ENCODE peak calls at places on chromosomes 1 and 21, in ten cellular contexts. S is colonic mucosa; F is PC-3; V is fibroblast of lung; Y is Panc1; J is psoas muscle; M is AG04450; W is CD4-positive, alpha-beta T cell; Q is cardiac muscle cell; N is H9. G is an unnamed sample.

GRCh38 chr1:230891413-230891812 is 23.1 kb upstream of the C1orf198 start:
- DNase-seq in F (peak), S (no peak), Q (no peak), J (no peak), W (no peak), V (no peak), M (no peak), Y (no peak), N (no peak), G (no peak)

GRCh38 chr1:155912056-155912536 is 947 bp upstream of the RIT1 start:
- DNase-seq in M (no peak), W (no peak), F (peak), Y (no peak), V (no peak), S (peak), N (peak), J (no peak), Q (no peak), G (no peak)

GRCh38 chr1:202692959-202693555 is 17.2 kb downstream of the SYT2 start:
- DNase-seq in J (peak), W (peak), V (peak), S (peak), Q (peak), M (peak), N (peak), Y (no peak), F (peak), G (peak)

GRCh38 chr1:231076802-231077201 is 36.7 kb upstream of the FAM89A start:
- DNase-seq in Q (no peak), W (no peak), F (no peak), N (no peak), S (no peak), Y (no peak), M (no peak), V (no peak), J (no peak), G (no peak)

GRCh38 chr1:20640183-20640597 is 6.9 kb downstream of the PINK1 start:
- DNase-seq in N (peak), Q (peak), S (peak), M (no peak), V (peak), W (peak), J (no peak), F (peak), Y (peak), G (no peak)

GRCh38 chr1:117572546-117572945 is 33.3 kb upstream of the TENT5C start:
- DNase-seq in V (no peak), W (peak), J (no peak), F (no peak), M (no peak), N (no peak), Q (no peak), S (peak), Y (no peak), G (no peak)

GRCh38 chr1:111924786-111925185 is 64.7 kb downstream of the KCND3 start:
- DNase-seq in Y (no peak), Q (no peak), J (no peak), V (no peak), N (no peak), M (no peak), W (no peak), S (no peak), F (no peak), G (no peak)

GRCh38 chr1:6317101-6317760 is 56.3 kb upstream of the GPR153 start:
- DNase-seq in Q (no peak), V (peak), M (no peak), F (peak), W (no peak), Y (no peak), N (no peak), J (no peak), S (no peak), G (no peak)

GRCh38 chr1:181456551-181456950 is 26.8 kb upstream of the CACNA1E start:
- DNase-seq in M (no peak), Q (no peak), Y (no peak), W (no peak), N (no peak), S (no peak), J (no peak), V (no peak), F (no peak), G (no peak)

GRCh38 chr1:154405762-154406571 is 824 bp downstream of the IL6R start:
- DNase-seq in S (peak), Y (peak), W (peak), V (peak), J (peak), Q (peak), M (no peak), N (no peak), F (peak), G (peak)

GRCh38 chr1:185860876-185861275 is 126.7 kb downstream of the HMCN1 start:
- DNase-seq in S (no peak), M (no peak), W (no peak), F (no peak), J (no peak), Q (no peak), V (peak), Y (no peak), N (no peak), G (no peak)

GRCh38 chr1:2643414-2644077 is 10.7 kb upstream of the MMEL1 start:
- DNase-seq in J (peak), S (no peak), Q (no peak), F (no peak), Y (no peak), V (no peak), W (no peak), N (no peak), M (no peak), G (no peak)

GRCh38 chr1:246335126-246335525 is 172.0 kb downstream of the SMYD3 start:
- DNase-seq in Q (no peak), S (no peak), M (no peak), F (peak), Y (no peak), W (no peak), J (no peak), N (no peak), V (peak), G (no peak)

GRCh38 chr1:105362438-105362837 is 1612.7 kb downstream of the AMY1C start:
- DNase-seq in W (no peak), S (no peak), N (no peak), V (no peak), J (no peak), Y (no peak), M (no peak), F (no peak), Q (no peak), G (no peak)

GRCh38 chr1:241985787-241986186 is 13.1 kb downstream of the MAP1LC3C start:
- DNase-seq in V (peak), M (no peak), J (no peak), N (peak), F (peak), S (peak), Y (no peak), W (no peak), Q (peak), G (no peak)

GRCh38 chr1:149997585-149998262 is 12.8 kb downstream of the OTUD7B start:
- DNase-seq in N (no peak), Y (no peak), M (no peak), J (no peak), V (no peak), F (no peak), Q (no peak), W (no peak), S (no peak), G (no peak)

GRCh38 chr1:184157396-184157747 is 105.8 kb downstream of the TSEN15 start:
- DNase-seq in S (no peak), Y (no peak), N (no peak), J (no peak), W (no peak), V (no peak), F (no peak), Q (no peak), M (no peak), G (no peak)

GRCh38 chr1:180981596-180982387 is 40.9 kb downstream of the STX6 start:
- DNase-seq in W (peak), N (no peak), F (no peak), V (peak), Q (peak), J (no peak), M (no peak), S (no peak), Y (no peak), G (no peak)

GRCh38 chr1:88284066-88284465 is 400.0 kb upstream of the PKN2 start:
- DNase-seq in J (no peak), Y (no peak), N (no peak), S (no peak), Q (no peak), F (peak), V (peak), M (no peak), W (no peak), G (no peak)

GRCh38 chr1:41525891-41526587 is 41.6 kb upstream of the EDN2 start:
- DNase-seq in Y (no peak), M (no peak), N (no peak), V (no peak), S (no peak), F (no peak), W (no peak), J (no peak), Q (no peak), G (no peak)

GRCh38 chr1:11768821-11769220 is 6.8 kb downstream of the C1orf167 start:
- DNase-seq in M (no peak), Y (no peak), N (no peak), S (no peak), V (no peak), J (no peak), Q (no peak), W (no peak), F (no peak), G (no peak)

GRCh38 chr21:27681841-27682240 is 715.0 kb upstream of the ADAMTS5 start:
- DNase-seq in Q (no peak), N (no peak), Y (no peak), V (peak), F (peak), W (no peak), M (no peak), S (no peak), J (no peak), G (no peak)

GRCh38 chr1:53572061-53572801 is 113.0 kb downstream of the DMRTB1 start:
- DNase-seq in W (no peak), F (peak), V (peak), M (peak), Q (peak), S (no peak), J (no peak), Y (peak), N (no peak), G (no peak)

GRCh38 chr1:111439461-111440351 is 9.3 kb downstream of the WDR77 start:
- DNase-seq in V (no peak), J (no peak), N (no peak), F (no peak), M (no peak), S (no peak), W (no peak), Q (no peak), Y (no peak), G (no peak)

GRCh38 chr1:230899845-230900251 is 31.5 kb upstream of the C1orf198 start:
- DNase-seq in Y (no peak), N (no peak), Q (no peak), J (no peak), S (no peak), W (no peak), F (no peak), M (peak), V (peak), G (no peak)

GRCh38 chr1:56378376-56379070 is 200.8 kb downstream of the PLPP3 start:
- DNase-seq in M (no peak), N (no peak), W (no peak), Y (no peak), F (no peak), J (no peak), Q (peak), S (no peak), V (no peak), G (no peak)

GRCh38 chr1:189921613-189922012 is 556.1 kb downstream of the BRINP3 start:
- DNase-seq in Q (no peak), M (no peak), N (no peak), F (no peak), W (no peak), Y (no peak), V (no peak), S (no peak), J (no peak), G (no peak)

GRCh38 chr1:43540653-43541071 is 10.0 kb downstream of the PTPRF start:
- DNase-seq in S (no peak), Y (no peak), J (peak), Q (no peak), N (no peak), V (peak), M (no peak), F (no peak), W (no peak), G (no peak)

GRCh38 chr1:29180497-29181412 is 945 bp downstream of the SRSF4 start:
- DNase-seq in W (no peak), F (peak), Y (no peak), Q (no peak), J (no peak), V (no peak), S (no peak), N (no peak), M (no peak), G (no peak)

GRCh38 chr1:111851552-111851951 is 95.9 kb downstream of the DDX20 start:
- DNase-seq in V (no peak), Q (no peak), Y (no peak), W (no peak), F (no peak), J (no peak), M (no peak), S (no peak), N (no peak), G (no peak)

GRCh38 chr21:37375866-37376574 is 9.4 kb downstream of the DYRK1A start:
- DNase-seq in J (no peak), S (no peak), Y (no peak), V (no peak), N (no peak), W (no peak), M (no peak), Q (no peak), F (no peak), G (no peak)

GRCh38 chr1:54973205-54973921 is 7.1 kb upstream of the TMEM61 start:
- DNase-seq in Q (peak), S (peak), N (peak), Y (no peak), M (no peak), F (peak), J (peak), W (no peak), V (peak), G (peak)

DNA sequence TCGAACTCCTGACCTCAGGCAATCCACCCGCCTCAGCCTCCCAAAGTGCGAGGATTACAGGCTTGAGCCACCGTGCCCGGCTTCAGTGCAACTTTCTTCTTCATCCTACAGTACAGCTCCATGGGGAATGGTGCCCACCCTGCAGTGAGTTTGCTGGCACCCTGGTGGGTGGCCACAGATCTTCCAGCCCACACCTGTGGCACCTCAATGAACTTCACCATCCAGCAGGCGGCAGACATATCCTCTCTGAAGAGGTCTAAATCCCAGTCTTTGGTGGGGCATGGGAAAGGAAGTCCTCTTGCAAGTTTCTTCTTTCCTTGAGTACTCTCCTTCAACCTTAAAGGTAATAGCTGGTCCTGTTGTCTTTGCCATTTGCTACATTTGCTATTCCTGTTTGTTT is 18.1 kb upstream of the ZBTB8A start:
- DNase-seq in V (no peak), N (peak), J (no peak), S (no peak), W (no peak), Y (no peak), F (peak), M (no peak), Q (no peak), G (no peak)
- TF ChIP-seq CTCF in V (no peak), N (peak), J (no peak), S (no peak), W (no peak), Y (no peak), F (no peak), M (no peak), Q (no peak), G (no peak)

DNA sequence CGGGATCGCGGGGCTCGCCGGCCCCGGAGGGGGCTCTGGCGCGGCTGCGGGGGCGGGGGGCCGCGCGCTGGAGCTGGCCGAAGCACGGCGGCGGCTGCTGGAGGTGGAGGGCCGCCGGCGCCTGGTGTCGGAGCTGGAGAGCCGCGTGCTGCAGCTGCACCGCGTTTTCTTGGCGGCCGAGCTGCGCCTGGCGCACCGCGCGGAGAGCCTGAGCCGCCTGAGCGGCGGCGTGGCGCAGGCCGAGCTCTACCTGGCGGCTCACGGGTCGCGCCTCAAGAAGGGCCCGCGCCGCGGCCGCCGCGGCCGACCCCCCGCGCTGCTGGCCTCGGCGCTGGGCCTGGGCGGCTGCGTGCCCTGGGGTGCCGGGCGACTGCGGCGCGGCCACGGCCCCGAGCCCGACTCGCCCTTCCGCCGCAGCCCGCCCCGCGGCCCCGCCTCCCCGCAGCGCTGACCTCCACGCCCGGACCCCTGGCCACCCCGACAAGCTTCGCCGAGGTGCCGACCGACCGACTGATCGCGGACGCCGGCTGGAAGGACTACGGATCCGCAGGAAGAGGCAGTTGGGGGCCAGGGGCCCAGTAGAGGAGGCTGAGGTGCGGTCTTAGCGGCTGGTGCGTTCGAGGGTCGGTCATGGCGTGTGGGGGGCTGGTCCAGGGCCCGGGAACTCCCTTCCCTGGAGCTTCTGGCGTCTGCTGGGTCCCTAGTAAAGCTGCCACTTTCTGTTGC is 691 bp downstream of the TRNP1 start:
- DNase-seq in M (no peak), Y (no peak), S (no peak), F (no peak), V (no peak), W (peak), J (no peak), Q (peak), N (peak), G (peak)
- H3K27ac ChIP-seq in M (peak), Y (peak), S (no peak), F (peak), V (peak), W (no peak), J (no peak), Q (peak), N (no peak), G (peak)

GRCh38 chr1:86515597-86515996 is 31.3 kb upstream of the CLCA4 start:
- DNase-seq in V (no peak), S (no peak), N (peak), Q (peak), F (peak), Y (no peak), J (no peak), W (no peak), M (no peak), G (no peak)
- TF ChIP-seq CTCF in V (no peak), S (peak), N (peak), Q (peak), F (peak), Y (peak), J (peak), W (no peak), M (peak), G (peak)

GRCh38 chr1:78055565-78056132 is 9.9 kb downstream of the GIPC2 start:
- DNase-seq in F (no peak), M (no peak), Q (no peak), S (no peak), W (no peak), N (no peak), V (no peak), Y (no peak), J (no peak), G (no peak)
- H3K27ac ChIP-seq in F (no peak), M (no peak), Q (no peak), S (peak), W (no peak), N (no peak), V (no peak), Y (no peak), J (no peak), G (peak)

GRCh38 chr1:94514095-94514727 is 27.3 kb downstream of the F3 start:
- DNase-seq in N (peak), M (no peak), S (peak), Q (peak), F (peak), Y (peak), J (no peak), W (no peak), V (no peak), G (no peak)
- TF ChIP-seq CTCF in N (peak), M (peak), S (peak), Q (peak), F (peak), Y (peak), J (peak), W (no peak), V (peak), G (peak)

GRCh38 chr1:27555700-27556424 is 48.1 kb downstream of the AHDC1 start:
- DNase-seq in V (no peak), Q (no peak), J (peak), F (no peak), W (no peak), M (no peak), S (no peak), Y (no peak), N (no peak), G (peak)
- H3K27ac ChIP-seq in V (peak), Q (peak), J (peak), F (peak), W (peak), M (no peak), S (peak), Y (peak), N (no peak), G (peak)

GRCh38 chr1:109075531-109076490 is at the start of gene TAF13:
- DNase-seq in W (peak), Q (peak), Y (peak), N (peak), J (peak), V (peak), M (peak), F (peak), S (peak), G (peak)
- TF ChIP-seq CTCF in W (no peak), Q (peak), Y (no peak), N (peak), J (peak), V (peak), M (peak), F (no peak), S (no peak), G (peak)

G was measured in left ventricle myocardium inferior.